ENCODE peak calls at places on chromosomes 3 and 15, in five cellular contexts. C, G, I, A and W are unnamed samples.
A peak's percentile ranks its signal among the peaks of the same experiment; 100 is the strongest.

GRCh38 chr15:74167891-74168331 is 5.6 kb upstream of the ISLR start:
- DNase-seq in C (no peak), G (no peak), I (no peak), A (no peak), W (no peak)

GRCh38 chr3:15102833-15103232 is 3.9 kb upstream of the RBSN start:
- DNase-seq in C (no peak), G (no peak), I (no peak), A (no peak), W (no peak)

GRCh38 chr15:42088801-42089640 is 5.3 kb downstream of the PLA2G4D start:
- DNase-seq in C (no peak), G (no peak), I (no peak), A (no peak), W (no peak)

GRCh38 chr3:56862352-56863062 is 60.8 kb upstream of the ARHGEF3 start:
- DNase-seq in C (peak; percentile 73), G (no peak), I (no peak), A (no peak), W (no peak)

GRCh38 chr3:136659253-136659652 is 92.9 kb downstream of the STAG1 start:
- DNase-seq in C (peak; percentile 87), G (peak; percentile 10), I (peak; percentile 21), A (no peak), W (peak; percentile 19)

GRCh38 chr3:191302451-191302850 is 26.7 kb upstream of the CCDC50 start:
- DNase-seq in C (no peak), G (no peak), I (no peak), A (no peak), W (no peak)

GRCh38 chr15:78220713-78221112 is 13.7 kb downstream of the ACSBG1 start:
- DNase-seq in C (peak; percentile 6), G (no peak), I (no peak), A (no peak), W (no peak)

GRCh38 chr3:117788086-117788485 is 1078.5 kb downstream of the TUSC7 start:
- DNase-seq in C (peak; percentile 90), G (peak; percentile 3), I (no peak), A (no peak), W (no peak)

GRCh38 chr3:12198301-12198700 is 39.6 kb upstream of the TIMP4 start:
- DNase-seq in C (peak; percentile 82), G (peak; percentile 30), I (no peak), A (no peak), W (no peak)

GRCh38 chr3:23804441-23805227 is 1.1 kb upstream of the UBE2E1 start:
- DNase-seq in C (no peak), G (no peak), I (no peak), A (no peak), W (no peak)

GRCh38 chr3:179146911-179147570 is 1.1 kb upstream of the PIK3CA start:
- DNase-seq in C (peak; percentile 68), G (peak; percentile 65), I (peak; percentile 55), A (peak; percentile 42), W (peak; percentile 68)

GRCh38 chr3:167304077-167304476 is 76.0 kb downstream of the ZBBX start:
- DNase-seq in C (no peak), G (peak; percentile 0), I (no peak), A (no peak), W (no peak)

GRCh38 chr15:80418892-80419537 is 14.8 kb downstream of the ARNT2 start:
- DNase-seq in C (peak; percentile 72), G (peak; percentile 73), I (peak; percentile 19), A (no peak), W (peak; percentile 45)

GRCh38 chr3:190404715-190405114 is 16.8 kb downstream of the CLDN16 start:
- DNase-seq in C (no peak), G (no peak), I (no peak), A (no peak), W (no peak)

GRCh38 chr15:96339662-96340347 is 9.3 kb downstream of the NR2F2 start:
- DNase-seq in C (no peak), G (no peak), I (no peak), A (no peak), W (no peak)

GRCh38 chr3:112847692-112848091 is 1.0 kb upstream of the CD200R1L start:
- DNase-seq in C (no peak), G (no peak), I (no peak), A (no peak), W (no peak)

GRCh38 chr15:55589297-55589696 is 1.2 kb upstream of the PYGO1 start:
- DNase-seq in C (no peak), G (no peak), I (no peak), A (no peak), W (peak; percentile 75)

GRCh38 chr15:75842722-75843617 is at the start of gene UBE2Q2:
- DNase-seq in C (peak; percentile 62), G (peak; percentile 88), I (peak; percentile 91), A (no peak), W (peak; percentile 94)

GRCh38 chr3:153614563-153614962 is 452.5 kb downstream of the RAP2B start:
- DNase-seq in C (peak; percentile 71), G (peak; percentile 37), I (no peak), A (no peak), W (no peak)

DNA sequence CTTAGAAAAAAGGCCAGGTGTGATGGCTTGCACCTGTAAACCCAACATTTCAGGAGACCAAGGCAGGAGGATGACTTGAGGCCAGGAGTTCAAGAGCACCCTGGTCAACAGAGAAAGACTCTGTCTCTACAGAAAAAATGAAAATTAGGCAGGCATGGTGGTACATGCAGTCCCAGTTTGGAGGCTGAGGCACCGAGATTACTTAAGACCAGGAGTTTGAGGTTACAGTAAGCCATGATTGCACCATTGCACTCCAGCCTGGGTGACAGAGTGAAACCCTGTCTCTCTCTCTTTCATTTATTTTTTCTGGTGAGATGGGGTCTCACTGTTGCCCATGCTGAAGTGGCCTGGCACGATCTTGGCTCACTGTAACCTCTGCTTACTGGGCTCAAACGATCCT is 24.7 kb downstream of the IP6K1 start:
- DNase-seq in C (no peak), G (no peak), I (no peak), A (no peak), W (no peak)
- TF ChIP-seq RCOR1 in C (no peak), G (no peak), I (no peak), A (no peak), W (no peak)

GRCh38 chr15:99753066-99753465 is 19.8 kb upstream of the LYSMD4 start:
- DNase-seq in C (no peak), G (no peak), I (no peak), A (no peak), W (no peak)

GRCh38 chr15:99752556-99752955 is 19.3 kb upstream of the LYSMD4 start:
- DNase-seq in C (no peak), G (no peak), I (no peak), A (no peak), W (no peak)

GRCh38 chr15:99755692-99756409 is 22.6 kb upstream of the LYSMD4 start:
- DNase-seq in C (peak; percentile 67), G (peak; percentile 71), I (peak; percentile 59), A (peak; percentile 43), W (peak; percentile 68)
- TF ChIP-seq RCOR1 in C (no peak), G (no peak), I (no peak), A (no peak), W (no peak)

GRCh38 chr3:18562364-18563154 is 137.4 kb upstream of the SATB1 start:
- DNase-seq in C (no peak), G (no peak), I (no peak), A (no peak), W (no peak)

GRCh38 chr3:18556001-18556408 is 130.9 kb upstream of the SATB1 start:
- DNase-seq in C (no peak), G (no peak), I (no peak), A (no peak), W (no peak)

GRCh38 chr3:18556503-18556902 is 131.4 kb upstream of the SATB1 start:
- DNase-seq in C (no peak), G (no peak), I (no peak), A (peak; percentile 39), W (no peak)

GRCh38 chr3:18558526-18558925 is 133.4 kb upstream of the SATB1 start:
- DNase-seq in C (no peak), G (no peak), I (no peak), A (no peak), W (no peak)

GRCh38 chr3:18559323-18559972 is 134.3 kb upstream of the SATB1 start:
- DNase-seq in C (no peak), G (peak; percentile 42), I (peak; percentile 12), A (no peak), W (peak; percentile 16)
- TF ChIP-seq RCOR1 in C (no peak), G (no peak), I (no peak), A (no peak), W (no peak)

DNA sequence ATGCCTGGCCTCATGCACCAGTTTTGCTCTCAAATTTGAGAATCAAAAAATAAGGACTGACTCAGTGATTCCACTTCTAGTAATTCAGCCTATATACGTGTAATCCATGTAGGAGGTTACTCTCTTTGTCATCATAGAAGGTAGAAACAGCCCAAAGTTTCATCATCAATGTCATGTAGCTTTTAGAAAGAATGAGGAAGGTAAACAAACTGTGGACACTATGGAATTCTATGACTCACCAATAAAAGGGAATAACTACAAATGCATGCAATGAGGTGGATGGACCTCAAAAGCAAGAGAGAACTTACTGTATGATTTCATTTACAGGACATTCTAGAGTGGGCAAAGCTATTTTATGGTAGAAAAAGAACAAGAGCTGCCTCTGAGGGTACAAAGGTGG is 93.2 kb upstream of the LRIG1 start:
- DNase-seq in C (peak; percentile 99), G (peak; percentile 79), I (no peak), A (no peak), W (no peak)
- TF ChIP-seq RCOR1 in C (no peak), G (no peak), I (no peak), A (no peak), W (no peak)